ENCODE peak calls at places on chromosome 15, in five cellular contexts. G, H, M, Q and X are unnamed samples.

GRCh38 chr15:82805994-82806406 is at the start of gene FSD2:
- DNase-seq in G (no peak), H (no peak), M (no peak), Q (no peak), X (no peak)

GRCh38 chr15:63364293-63365003 is 17.2 kb downstream of the CA12 start:
- DNase-seq in G (no peak), H (no peak), M (no peak), Q (peak), X (no peak)

GRCh38 chr15:48883699-48884098 is 5.8 kb downstream of the EID1 start:
- DNase-seq in G (no peak), H (no peak), M (no peak), Q (no peak), X (no peak)

GRCh38 chr15:58247803-58248503 is 109.8 kb downstream of the AQP9 start:
- DNase-seq in G (no peak), H (no peak), M (no peak), Q (peak), X (no peak)

GRCh38 chr15:42921049-42921731 is 612 bp upstream of the TTBK2 start:
- DNase-seq in G (peak), H (no peak), M (no peak), Q (peak), X (no peak)

GRCh38 chr15:70518201-70519003 is 245.0 kb downstream of the UACA start:
- DNase-seq in G (no peak), H (no peak), M (no peak), Q (no peak), X (no peak)

GRCh38 chr15:32636908-32637567 is 4.5 kb upstream of the SCG5 start:
- DNase-seq in G (no peak), H (no peak), M (no peak), Q (no peak), X (no peak)

GRCh38 chr15:100111103-100112060 is 230.4 kb downstream of the ADAMTS17 start:
- DNase-seq in G (peak), H (peak), M (no peak), Q (peak), X (peak)

GRCh38 chr15:82307714-82308081 is 41.6 kb downstream of the GOLGA6L10 start:
- DNase-seq in G (no peak), H (no peak), M (no peak), Q (no peak), X (no peak)

GRCh38 chr15:27816790-27817189 is 282.3 kb downstream of the OCA2 start:
- DNase-seq in G (no peak), H (no peak), M (no peak), Q (no peak), X (no peak)

GRCh38 chr15:71052356-71052755 is 62.9 kb upstream of the THSD4 start:
- DNase-seq in G (no peak), H (peak), M (no peak), Q (peak), X (no peak)

GRCh38 chr15:29139540-29140459 is 129.8 kb downstream of the NSMCE3 start:
- DNase-seq in G (peak), H (peak), M (no peak), Q (peak), X (no peak)

GRCh38 chr15:55084216-55084615 is 112.5 kb downstream of the RSL24D1 start:
- DNase-seq in G (no peak), H (no peak), M (no peak), Q (no peak), X (no peak)

GRCh38 chr15:26939398-26939797 is 31.6 kb upstream of the GABRG3 start:
- DNase-seq in G (no peak), H (no peak), M (no peak), Q (no peak), X (no peak)

GRCh38 chr15:73357999-73358665 is 10.6 kb downstream of the HCN4 start:
- DNase-seq in G (no peak), H (no peak), M (no peak), Q (no peak), X (no peak)

GRCh38 chr15:41561777-41562145 is 2.7 kb downstream of the TYRO3 start:
- DNase-seq in G (peak), H (no peak), M (no peak), Q (peak), X (no peak)

GRCh38 chr15:25790003-25790660 is 73.0 kb downstream of the ATP10A start:
- DNase-seq in G (peak), H (peak), M (peak), Q (peak), X (peak)

GRCh38 chr15:52115598-52116427 is 3.2 kb upstream of the BCL2L10 start:
- DNase-seq in G (no peak), H (no peak), M (no peak), Q (no peak), X (no peak)

GRCh38 chr15:33296856-33297255 is 13.9 kb upstream of the RYR3 start:
- DNase-seq in G (no peak), H (no peak), M (no peak), Q (no peak), X (no peak)

GRCh38 chr15:40361640-40362039 is 3.6 kb downstream of the DISP2 start:
- DNase-seq in G (no peak), H (no peak), M (no peak), Q (no peak), X (no peak)

GRCh38 chr15:25740438-25741252 is 122.5 kb downstream of the ATP10A start:
- DNase-seq in G (no peak), H (no peak), M (no peak), Q (no peak), X (no peak)

GRCh38 chr15:62517541-62517940 is 352.5 kb upstream of the C2CD4B start:
- DNase-seq in G (peak), H (no peak), M (no peak), Q (no peak), X (no peak)

GRCh38 chr15:57537072-57537471 is 54.6 kb upstream of the MYZAP start:
- DNase-seq in G (peak), H (peak), M (peak), Q (peak), X (peak)

DNA sequence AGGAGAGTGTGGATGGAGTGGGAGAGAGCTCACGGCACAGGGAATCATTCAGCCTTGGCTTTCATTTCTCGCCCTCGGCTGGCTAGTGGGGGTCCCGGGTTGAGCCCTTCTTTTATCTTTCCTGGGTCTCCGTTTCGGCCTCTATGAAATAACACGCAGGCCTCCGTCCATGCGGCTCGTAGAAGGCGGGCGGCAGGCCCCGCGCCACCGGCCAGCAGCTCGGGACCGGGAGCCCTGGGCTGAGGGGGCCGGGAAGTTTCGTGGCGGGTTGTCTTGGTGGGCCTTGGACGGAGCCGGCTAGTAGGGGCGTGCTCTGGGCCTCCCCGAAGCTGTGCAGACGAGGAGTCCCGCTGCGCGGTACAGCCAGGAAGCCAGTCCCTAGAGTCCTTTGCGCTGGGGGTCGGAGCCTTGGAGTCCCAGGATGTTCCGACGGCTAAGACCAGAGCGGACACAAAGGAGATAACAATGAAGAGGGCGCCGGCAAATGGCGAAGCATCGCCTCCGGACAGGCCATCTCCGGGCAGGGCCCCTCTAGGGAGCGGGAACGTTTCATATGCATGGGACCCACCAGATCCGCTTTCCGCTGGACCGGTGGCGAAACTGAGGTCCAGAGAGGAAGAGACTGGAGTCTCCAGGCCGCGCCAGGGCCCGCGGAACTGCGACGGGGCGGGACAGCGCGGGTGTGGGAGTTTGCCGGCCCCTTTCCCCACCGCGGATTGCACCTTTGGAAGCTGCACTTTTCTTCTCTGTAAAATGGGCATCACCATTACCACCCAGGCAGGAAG is 4.3 kb downstream of the RNU6-1 start:
- DNase-seq in G (no peak), H (no peak), M (no peak), Q (no peak), X (no peak)
- H3K4me3 ChIP-seq in G (peak), H (peak), M (peak), Q (peak), X (peak)

GRCh38 chr15:91973481-91973880 is 120.0 kb downstream of the SLCO3A1 start:
- DNase-seq in G (no peak), H (no peak), M (no peak), Q (no peak), X (no peak)
- TF ChIP-seq CTCF in G (no peak), H (no peak), M (no peak), Q (peak), X (no peak)

GRCh38 chr15:39230917-39231285 is 350.0 kb upstream of the THBS1 start:
- DNase-seq in G (no peak), H (no peak), M (no peak), Q (no peak), X (no peak)
- H3K4me3 ChIP-seq in G (no peak), H (no peak), M (no peak), Q (no peak), X (no peak)

DNA sequence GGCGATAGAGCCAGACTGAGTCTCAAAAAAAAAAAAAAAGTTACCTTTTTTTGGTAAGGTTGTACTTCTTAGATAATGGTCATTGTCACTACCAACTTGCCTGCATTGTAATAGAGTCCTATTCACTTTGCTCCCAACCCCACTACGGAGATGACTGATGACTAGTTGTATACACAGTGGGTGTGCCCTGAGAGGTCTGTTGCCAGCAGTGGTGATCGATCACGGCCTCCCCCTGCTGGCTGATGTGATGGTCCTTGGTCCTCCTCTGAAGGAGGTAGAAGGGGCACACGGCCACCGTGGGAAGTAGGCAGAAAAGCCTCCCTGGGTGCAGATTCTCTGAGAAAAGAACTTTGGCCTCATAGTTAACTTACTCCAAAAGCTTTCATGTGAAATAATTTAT is 10.7 kb downstream of the GCNT3 start:
- DNase-seq in G (peak), H (peak), M (no peak), Q (peak), X (peak)
- TF ChIP-seq CTCF in G (peak), H (peak), M (peak), Q (peak), X (peak)

DNA sequence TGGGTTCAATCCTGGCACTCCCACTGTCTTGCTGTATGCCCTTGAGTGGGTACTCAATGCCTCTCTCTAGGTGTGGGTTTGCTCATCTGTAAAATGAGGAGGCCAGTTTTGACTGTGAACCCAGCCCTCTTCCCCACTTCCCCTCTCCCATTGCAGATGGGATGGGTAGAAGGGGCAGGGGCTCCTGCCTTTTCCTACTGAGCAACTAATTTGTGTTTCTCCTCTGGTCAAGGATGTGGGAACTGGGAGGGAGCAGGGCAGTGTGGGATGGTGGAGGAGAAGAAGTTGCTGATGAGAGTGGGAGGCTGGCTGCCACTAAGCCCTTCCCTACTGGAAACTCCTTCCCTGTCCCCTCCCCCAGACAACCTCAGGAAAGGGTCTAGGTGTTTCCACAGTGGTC is 20.2 kb upstream of the ANKDD1A start:
- DNase-seq in G (no peak), H (no peak), M (no peak), Q (no peak), X (no peak)
- H3K4me3 ChIP-seq in G (no peak), H (no peak), M (no peak), Q (no peak), X (no peak)

DNA sequence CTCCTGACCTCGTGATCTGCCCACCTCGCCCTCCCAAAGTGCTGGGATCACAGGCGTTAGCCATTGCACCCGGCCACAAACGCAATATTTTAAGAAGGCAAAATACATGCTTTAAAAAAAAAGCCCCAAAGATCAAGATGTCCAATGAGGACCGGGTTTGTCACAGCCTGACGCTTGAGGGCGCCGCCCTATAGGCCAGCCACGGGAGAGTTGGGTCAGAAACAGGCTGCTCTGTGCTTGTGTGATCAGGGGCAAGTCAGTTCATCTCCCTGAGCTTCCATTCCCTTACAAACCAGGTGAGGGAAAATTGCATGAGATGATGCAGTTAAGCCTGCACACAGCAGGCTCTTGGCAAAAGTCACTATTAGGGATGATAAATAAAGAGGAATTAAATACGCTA is 23.9 kb downstream of the FAM174B start:
- DNase-seq in G (no peak), H (peak), M (no peak), Q (no peak), X (no peak)
- TF ChIP-seq CTCF in G (no peak), H (peak), M (no peak), Q (no peak), X (peak)